ENCODE peak calls at places on chromosome 9, in four cellular contexts. L is fibroblast of villous mesenchyme, K is choroid plexus epithelial cell, H is hypothalamus. B is an unnamed sample.

GRCh38 chr9:133396952-133397351 is 20.8 kb downstream of the STKLD1 start:
- DNase-seq in H (no peak), L (peak; percentile 26), K (peak; percentile 26), B (no peak)

GRCh38 chr9:122356627-122357026 is 14.2 kb upstream of the PTGS1 start:
- DNase-seq in K (no peak), H (no peak), L (no peak), B (no peak)

GRCh38 chr9:14433841-14434511 is 120.0 kb upstream of the NFIB start:
- DNase-seq in H (peak; percentile 22), K (peak; percentile 86), L (peak; percentile 71), B (no peak)

GRCh38 chr9:111008148-111009075 is 29.9 kb downstream of the LPAR1 start:
- DNase-seq in H (no peak), L (peak; percentile 19), K (no peak), B (no peak)

GRCh38 chr9:137817236-137818200 is 60.1 kb upstream of the CACNA1B start:
- DNase-seq in K (no peak), H (no peak), L (no peak), B (no peak)

GRCh38 chr9:30774326-30774725 is 1610.1 kb upstream of the ACO1 start:
- DNase-seq in K (peak; percentile 15), H (no peak), L (no peak), B (no peak)

GRCh38 chr9:116504893-116505480 is 182.1 kb upstream of the TRIM32 start:
- DNase-seq in H (no peak), L (no peak), K (no peak), B (no peak)

GRCh38 chr9:138037140-138037539 is 159.6 kb downstream of the CACNA1B start:
- DNase-seq in K (no peak), L (no peak), H (no peak), B (no peak)

GRCh38 chr9:135228345-135228982 is 141.0 kb downstream of the OLFM1 start:
- DNase-seq in L (no peak), H (no peak), K (no peak), B (no peak)

B was measured in H54.